ENCODE peak calls at places on chromosome 1, in four cellular contexts. B is GM23248, H is HCT116, D is neural progenitor cell. T is an unnamed sample.
A peak's percentile ranks its signal among the peaks of the same experiment; 100 is the strongest.

GRCh38 chr1:228837817-228838716 is 102.8 kb downstream of the RHOU start:
- DNase-seq in H (peak; percentile 81), D (no peak), B (peak; percentile 78), T (no peak)

GRCh38 chr1:15985611-15986272 is 9.8 kb upstream of the ZBTB17 start:
- DNase-seq in B (no peak), H (peak; percentile 29), D (no peak), T (no peak)

GRCh38 chr1:40630488-40631223 is 34.8 kb downstream of the RIMS3 start:
- DNase-seq in H (peak; percentile 31), D (peak; percentile 83), B (peak; percentile 64), T (peak; percentile 55)

GRCh38 chr1:157274698-157275534 is 136.7 kb upstream of the ETV3 start:
- DNase-seq in B (peak; percentile 61), D (no peak), H (no peak), T (no peak)

GRCh38 chr1:186236921-186237320 is 138.1 kb downstream of the TPR start:
- DNase-seq in D (no peak), H (peak; percentile 62), B (peak; percentile 93), T (no peak)

GRCh38 chr1:108041360-108042143 is 76.6 kb upstream of the VAV3 start:
- DNase-seq in B (no peak), H (no peak), D (no peak), T (no peak)

GRCh38 chr1:61320575-61320974 is 238.2 kb downstream of the NFIA start:
- DNase-seq in B (no peak), D (no peak), H (no peak), T (no peak)

GRCh38 chr1:156104065-156104810 is 10.3 kb upstream of the LMNA start:
- DNase-seq in B (peak; percentile 97), D (no peak), H (no peak), T (no peak)

GRCh38 chr1:198161718-198162090 is 4.9 kb downstream of the NEK7 start:
- DNase-seq in H (no peak), B (no peak), D (no peak), T (no peak)

GRCh38 chr1:169879034-169879835 is 14.5 kb downstream of the SCYL3 start:
- DNase-seq in D (no peak), B (peak; percentile 12), H (no peak), T (no peak)

GRCh38 chr1:116448785-116449385 is 75.8 kb downstream of the ATP1A1 start:
- DNase-seq in H (no peak), B (no peak), D (no peak), T (no peak)

GRCh38 chr1:77265180-77265579 is 16.6 kb upstream of the AK5 start:
- DNase-seq in H (no peak), D (peak; percentile 11), B (no peak), T (no peak)

GRCh38 chr1:205170532-205171269 is 40.8 kb downstream of the DSTYK start:
- DNase-seq in H (no peak), B (no peak), D (no peak), T (no peak)

GRCh38 chr1:105138445-105138821 is 1388.7 kb downstream of the AMY1C start:
- DNase-seq in D (no peak), B (peak; percentile 1), H (no peak), T (no peak)

GRCh38 chr1:186828612-186829542 is at the start of gene PLA2G4A:
- DNase-seq in H (peak; percentile 64), B (peak; percentile 80), D (peak; percentile 68), T (peak; percentile 84)

GRCh38 chr1:237814319-237814924 is 76.3 kb downstream of the ZP4 start:
- DNase-seq in D (peak; percentile 64), H (no peak), B (peak; percentile 28), T (no peak)

GRCh38 chr1:184061396-184062003 is 10.0 kb downstream of the TSEN15 start:
- DNase-seq in D (peak; percentile 21), B (peak; percentile 64), H (no peak), T (no peak)

GRCh38 chr1:54464477-54465146 is 58.4 kb upstream of the SSBP3 start:
- DNase-seq in D (no peak), B (no peak), H (no peak), T (peak; percentile 7)

GRCh38 chr1:29607236-29607635 is 370.9 kb downstream of the PTPRU start:
- DNase-seq in D (no peak), H (peak; percentile 15), B (no peak), T (no peak)

GRCh38 chr1:201476670-201477344 is 7.8 kb upstream of the PHLDA3 start:
- DNase-seq in B (peak; percentile 82), H (no peak), D (no peak), T (peak; percentile 23)

GRCh38 chr1:68217060-68217554 is 15.2 kb downstream of the WLS start:
- DNase-seq in B (no peak), D (peak; percentile 94), H (no peak), T (no peak)

GRCh38 chr1:27348861-27349783 is 7.3 kb downstream of the SYTL1 start:
- DNase-seq in H (peak; percentile 62), D (peak; percentile 84), B (peak; percentile 47), T (peak; percentile 60)

GRCh38 chr1:84497631-84498278 is 8.4 kb upstream of the SPATA1 start:
- DNase-seq in B (no peak), D (no peak), H (no peak), T (no peak)
- H3K79me2 ChIP-seq in B (peaks cover 68% of the 10 kb centered on the region), D (peaks cover 37% of the 10 kb centered on the region), H (peaks cover 79% of the 10 kb centered on the region), T (peaks cover 32% of the 10 kb centered on the region)

GRCh38 chr1:247574236-247574635 is 13.9 kb upstream of the OR2G2 start:
- DNase-seq in D (no peak), H (no peak), B (no peak), T (no peak)

GRCh38 chr1:247578946-247579460 is 9.2 kb upstream of the OR2G2 start:
- DNase-seq in D (no peak), B (no peak), H (no peak), T (no peak)

GRCh38 chr1:247576514-247576913 is 11.6 kb upstream of the OR2G2 start:
- DNase-seq in H (peak; percentile 4), D (no peak), B (peak; percentile 26), T (peak; percentile 45)

DNA sequence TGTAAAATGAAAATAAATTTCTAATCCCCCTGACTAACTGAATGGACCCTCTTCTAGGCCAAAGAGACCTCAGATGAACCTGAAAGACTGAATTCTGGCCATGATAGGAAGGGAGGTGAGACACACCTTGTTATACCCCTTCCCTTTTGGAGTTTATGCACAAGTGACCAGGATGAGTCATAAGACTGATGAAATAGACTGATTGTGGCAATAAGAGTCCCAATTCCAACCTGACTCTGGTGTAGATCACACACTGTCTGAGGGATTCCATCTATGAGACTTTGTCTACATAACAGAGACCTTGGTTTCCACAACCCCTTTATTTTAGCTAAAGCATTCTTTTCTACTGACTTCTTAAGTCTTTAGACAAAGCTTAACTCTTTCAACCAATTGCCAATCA is 13.5 kb upstream of the OR2G2 start:
- DNase-seq in D (no peak), B (no peak), H (no peak), T (no peak)
- H3K4me2 ChIP-seq in D (no peak overlapping the region), B (no peak overlapping the region), H (no peak overlapping the region), T (no peak overlapping the region)

DNA sequence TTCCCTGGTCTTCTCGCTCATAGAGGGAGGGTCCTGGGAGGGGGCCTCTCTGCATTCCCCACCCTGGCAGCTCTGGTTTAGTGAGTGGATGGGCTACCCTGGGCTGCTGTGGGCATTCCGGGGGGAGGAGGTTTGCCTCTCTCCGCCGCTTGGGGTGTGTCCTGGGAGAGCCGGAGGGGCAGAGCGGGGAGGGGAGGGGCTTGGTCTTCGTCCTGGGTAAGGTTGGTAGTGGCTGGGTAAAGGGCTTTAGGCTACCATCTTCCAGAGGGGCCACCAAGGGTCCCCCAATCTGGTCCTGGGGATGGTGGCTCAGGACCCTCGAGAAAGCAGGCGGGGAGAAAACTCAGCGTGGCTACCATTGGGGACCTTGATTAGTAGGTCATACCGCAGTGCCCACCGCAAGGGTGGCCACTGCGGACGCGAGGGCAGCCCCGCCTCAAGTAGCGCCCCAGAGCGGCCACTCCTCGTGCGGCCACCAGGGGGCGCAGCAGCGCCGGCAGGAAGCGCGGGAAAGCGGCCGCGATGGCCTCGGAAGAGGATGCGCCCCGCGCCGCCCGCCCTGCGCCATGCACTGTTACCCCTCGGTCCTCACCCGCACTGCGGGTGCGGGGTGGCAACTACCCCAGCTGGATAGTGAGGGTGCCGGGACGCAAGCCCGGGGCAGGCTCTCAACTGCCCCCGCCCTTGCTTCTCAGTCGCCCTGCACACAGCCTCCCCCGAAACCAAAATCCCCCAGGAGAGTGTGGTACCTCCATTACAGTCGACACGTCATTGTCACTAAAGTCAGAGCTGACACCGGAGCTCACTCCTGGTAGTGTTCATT is 44.1 kb upstream of the SLC25A33 start:
- DNase-seq in D (peak; percentile 87), H (peak; percentile 38), B (peak; percentile 67), T (peak; percentile 55)
- H3K79me2 ChIP-seq in D (no peaks in the 10 kb centered on the region), H (no peaks in the 10 kb centered on the region), B (no peaks in the 10 kb centered on the region), T (no peaks in the 10 kb centered on the region)

DNA sequence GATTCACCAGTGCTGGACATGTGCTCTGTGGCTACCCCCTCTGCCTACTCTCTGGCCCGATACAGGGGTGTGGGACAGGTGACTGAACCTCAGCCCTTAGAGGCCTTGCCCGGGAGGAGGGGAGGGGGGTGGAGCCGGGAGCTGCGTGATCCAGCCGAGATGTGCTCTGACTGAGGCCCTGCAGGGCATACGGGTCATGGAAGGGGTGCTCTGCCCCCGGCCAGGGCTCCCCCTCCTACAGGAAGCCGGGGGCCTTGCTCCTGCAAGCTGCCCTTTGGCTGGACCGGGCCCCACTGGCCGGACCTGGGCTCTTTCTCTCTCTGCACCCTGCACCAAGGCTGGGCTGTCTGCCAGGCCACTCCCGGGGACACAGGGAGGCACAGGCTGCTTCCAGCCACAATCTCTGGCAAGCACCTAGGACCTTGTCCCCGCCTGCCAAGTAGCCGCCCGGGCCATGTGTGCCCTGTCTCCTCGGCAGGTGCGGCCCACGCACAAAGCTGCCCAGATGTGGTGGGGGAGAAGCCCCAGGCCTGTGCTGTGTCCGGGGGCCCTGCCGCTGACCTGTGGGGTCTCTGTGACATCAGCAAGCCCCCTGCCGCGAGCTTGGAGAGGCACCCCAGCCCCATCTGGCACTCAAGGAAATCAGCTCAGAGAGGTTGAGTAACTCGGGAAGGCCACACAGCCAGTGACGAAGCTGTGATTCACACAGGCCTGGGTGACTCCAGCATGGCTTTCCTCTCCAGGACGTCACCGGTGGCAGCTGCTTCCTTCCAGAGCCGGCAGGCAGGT is 1.5 kb downstream of the SCNN1D start:
- DNase-seq in B (peak; percentile 90), H (no peak), D (no peak), T (no peak)
- H3K4me2 ChIP-seq in B (no peak overlapping the region), H (peak overlapping the region; percentile 4), D (no peak overlapping the region), T (no peak overlapping the region)

GRCh38 chr1:182381962-182382819 is 9.4 kb downstream of the GLUL start:
- DNase-seq in B (no peak), D (no peak), H (no peak), T (no peak)
- H3K79me2 ChIP-seq in B (peaks cover 3% of the 10 kb centered on the region), D (peaks cover 37% of the 10 kb centered on the region), H (peaks cover 4% of the 10 kb centered on the region), T (no peaks in the 10 kb centered on the region)

GRCh38 chr1:175225805-175226129 is 33.2 kb upstream of the KIAA0040 start:
- DNase-seq in D (no peak), B (no peak), H (no peak), T (no peak)
- H3K4me2 ChIP-seq in D (no peak overlapping the region), B (no peak overlapping the region), H (no peak overlapping the region), T (no peak overlapping the region)

GRCh38 chr1:91853397-91853796 is 32.6 kb downstream of the TGFBR3 start:
- DNase-seq in H (no peak), D (no peak), B (no peak), T (no peak)
- H3K79me2 ChIP-seq in H (no peaks in the 10 kb centered on the region), D (no peaks in the 10 kb centered on the region), B (peaks cover 96% of the 10 kb centered on the region), T (no peaks in the 10 kb centered on the region)

T was measured in MM.1S.